ENCODE peak calls at places on chromosomes 5 and 9, in nine cellular contexts. F is CD8-positive, alpha-beta memory T cell; I is neural progenitor cell; C is coronary artery; N is heart right ventricle; T is upper lobe of right lung; L is transverse colon; K is tibial artery; E is thoracic aorta. A is an unnamed sample.

GRCh38 chr9:122029898-122030297 is 63.2 kb downstream of the TTLL11 start:
- DNase-seq in N (no peak), E (no peak), T (no peak), K (no peak), C (no peak), F (no peak), I (no peak), L (no peak), A (no peak)

GRCh38 chr9:109507421-109507838 is 9.3 kb upstream of the PTPN3 start:
- DNase-seq in C (no peak), L (peak; percentile 16), T (no peak), K (peak; percentile 73), E (no peak), I (no peak), F (no peak), N (no peak), A (no peak)

GRCh38 chr5:88824892-88825781 is 57.8 kb downstream of the MEF2C start:
- DNase-seq in E (no peak), F (no peak), T (no peak), L (no peak), I (no peak), C (no peak), N (no peak), K (no peak), A (no peak)

GRCh38 chr9:137085918-137086530 is 761 bp upstream of the MAN1B1 start:
- DNase-seq in N (peak; percentile 66), C (no peak), I (peak; percentile 53), E (no peak), T (no peak), K (peak; percentile 81), L (peak; percentile 54), F (no peak), A (peak; percentile 74)

GRCh38 chr9:137423810-137424291 is 658 bp downstream of the NOXA1 start:
- DNase-seq in F (no peak), L (peak; percentile 81), I (no peak), T (peak; percentile 79), C (no peak), E (no peak), K (no peak), N (no peak), A (no peak)

GRCh38 chr9:110058304-110058953 is 149.5 kb downstream of the C9orf152 start:
- DNase-seq in C (no peak), I (peak; percentile 81), K (no peak), L (peak; percentile 66), N (peak; percentile 29), T (no peak), F (no peak), E (no peak), A (peak; percentile 90)

GRCh38 chr5:116576043-116576713 is 1.6 kb upstream of the SEMA6A start:
- DNase-seq in L (peak; percentile 71), T (peak; percentile 69), N (peak; percentile 66), E (no peak), F (no peak), I (peak; percentile 94), C (no peak), K (peak; percentile 72), A (peak; percentile 96)

GRCh38 chr9:114281421-114282103 is 41.3 kb upstream of the ORM1 start:
- DNase-seq in K (peak; percentile 57), T (peak; percentile 57), F (no peak), L (no peak), I (no peak), E (no peak), C (peak; percentile 61), N (peak; percentile 67), A (peak; percentile 36)

GRCh38 chr5:67315082-67315801 is 118.6 kb upstream of the CD180 start:
- DNase-seq in C (no peak), E (peak; percentile 17), L (no peak), F (no peak), N (no peak), T (no peak), I (peak; percentile 59), K (no peak), A (peak; percentile 52)

GRCh38 chr9:88776717-88777497 is 214.4 kb upstream of the S1PR3 start:
- DNase-seq in L (no peak), T (no peak), N (no peak), F (no peak), C (no peak), E (no peak), K (no peak), I (no peak), A (no peak)

GRCh38 chr9:23683021-23683431 is 143.0 kb downstream of the ELAVL2 start:
- DNase-seq in T (no peak), E (no peak), C (no peak), F (no peak), K (no peak), I (no peak), N (no peak), L (no peak), A (no peak)

GRCh38 chr9:111298831-111299603 is 31.0 kb downstream of the OR2K2 start:
- DNase-seq in T (no peak), E (no peak), K (peak; percentile 85), I (peak; percentile 41), F (no peak), C (no peak), N (peak; percentile 39), L (peak; percentile 11), A (no peak)

GRCh38 chr5:110951373-110951791 is 120.1 kb upstream of the TSLP start:
- DNase-seq in E (no peak), T (no peak), C (no peak), N (no peak), F (no peak), L (no peak), I (no peak), K (no peak), A (no peak)

GRCh38 chr5:142323480-142324376 is 1.1 kb downstream of the SPRY4 start:
- DNase-seq in N (peak; percentile 37), T (peak; percentile 69), F (no peak), E (no peak), I (peak; percentile 61), L (peak; percentile 77), C (peak; percentile 82), K (peak; percentile 83), A (peak; percentile 49)

GRCh38 chr5:55230086-55230629 is 3.0 kb upstream of the MCIDAS start:
- DNase-seq in T (no peak), L (no peak), C (no peak), K (no peak), F (no peak), E (no peak), I (no peak), N (no peak), A (no peak)

GRCh38 chr9:18689881-18690280 is 215.9 kb downstream of the ADAMTSL1 start:
- DNase-seq in I (no peak), N (no peak), K (no peak), F (no peak), C (no peak), E (no peak), T (no peak), L (no peak), A (no peak)

GRCh38 chr9:76680716-76681431 is 83.4 kb upstream of the PCA3 start:
- DNase-seq in N (no peak), E (no peak), F (no peak), L (no peak), I (no peak), C (no peak), K (no peak), T (no peak), A (no peak)
- H3K27ac ChIP-seq in N (no peak overlapping the region), E (no peak overlapping the region), F (no peak overlapping the region), L (no peak overlapping the region), I (no peak overlapping the region), C (no peak overlapping the region), K (no peak overlapping the region), T (no peak overlapping the region), A (no peak overlapping the region)

GRCh38 chr9:134067904-134068741 is at the start of gene BRD3:
- DNase-seq in L (peak; percentile 88), F (peak; percentile 84), E (no peak), T (peak; percentile 93), I (peak; percentile 99), C (peak; percentile 82), N (peak; percentile 86), K (peak; percentile 91), A (peak; percentile 92)

GRCh38 chr9:134064711-134065110 is 3.1 kb downstream of the BRD3 start:
- DNase-seq in T (peak; percentile 60), N (no peak), F (no peak), E (no peak), K (peak; percentile 58), C (no peak), L (no peak), I (peak; percentile 2), A (peak; percentile 44)

GRCh38 chr9:134066923-134067851 is 639 bp downstream of the BRD3 start:
- DNase-seq in L (peak; percentile 37), C (peak; percentile 75), T (peak; percentile 70), F (peak; percentile 55), E (no peak), I (peak; percentile 85), N (no peak), K (peak; percentile 66), A (peak; percentile 68)

GRCh38 chr9:134065720-134066419 is 2.0 kb downstream of the BRD3 start:
- DNase-seq in T (peak; percentile 75), L (peak; percentile 60), I (peak; percentile 1), N (no peak), C (no peak), K (peak; percentile 65), F (peak; percentile 61), E (no peak), A (peak; percentile 62)

DNA sequence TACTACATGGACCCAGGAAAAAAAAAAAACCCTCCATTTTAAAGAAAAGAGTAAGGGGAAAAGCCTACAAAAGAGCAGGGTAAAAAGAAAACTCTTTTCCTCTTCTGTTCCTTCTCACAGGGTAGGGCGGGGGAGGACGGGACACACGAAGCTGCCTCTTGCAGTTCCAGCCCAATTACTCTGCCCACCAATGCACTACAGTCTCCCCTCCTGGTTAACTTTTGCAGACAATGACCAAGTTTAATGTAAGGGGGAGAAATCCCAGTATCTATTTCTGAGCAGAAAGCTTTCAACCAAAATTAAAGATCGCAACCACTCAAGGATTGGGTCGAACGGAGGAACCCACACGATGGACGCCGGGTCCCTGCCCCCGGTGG is 1.3 kb downstream of the BRD3 start:
- DNase-seq in L (no peak), N (no peak), F (no peak), C (no peak), T (peak; percentile 50), I (peak; percentile 33), K (peak; percentile 47), E (no peak), A (no peak)
- H3K4me3 ChIP-seq in L (peak overlapping the region; percentile 93), N (peak overlapping the region; percentile 88), F (peak overlapping the region; percentile 80), C (peak overlapping the region; percentile 92), T (peak overlapping the region; percentile 60), I (peak overlapping the region; percentile 100), K (peak overlapping the region; percentile 88), E (peak overlapping the region; percentile 85), A (peak overlapping the region; percentile 91)

GRCh38 chr9:120635011-120635410 is 55.0 kb upstream of the CDK5RAP2 start:
- DNase-seq in L (no peak), T (no peak), C (no peak), E (no peak), N (no peak), I (no peak), K (no peak), F (no peak), A (no peak)
- H3K27ac ChIP-seq in L (no peak overlapping the region), T (no peak overlapping the region), C (no peak overlapping the region), E (no peak overlapping the region), N (no peak overlapping the region), I (no peak overlapping the region), K (no peak overlapping the region), F (no peak overlapping the region), A (no peak overlapping the region)

DNA sequence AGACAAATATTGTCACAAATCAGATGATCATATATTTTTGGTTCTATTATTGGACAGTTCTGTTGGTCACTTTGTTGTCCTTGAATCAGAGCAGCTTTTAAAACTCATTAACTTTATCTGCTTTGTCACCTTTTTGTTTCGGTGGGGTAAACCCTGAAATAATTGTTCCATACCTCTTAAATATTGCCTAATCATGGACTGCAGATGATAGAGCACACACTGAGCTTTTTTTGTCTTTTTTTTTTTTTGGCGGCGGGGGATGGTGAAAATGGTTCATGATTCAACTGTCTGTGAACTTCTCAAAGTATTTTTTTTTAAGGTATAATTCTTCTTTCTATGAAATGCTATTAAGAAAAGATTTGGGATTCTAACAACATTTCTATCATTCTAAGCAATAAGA is 1.8 kb downstream of the NUDT12 start:
- DNase-seq in E (no peak), L (no peak), T (no peak), F (no peak), I (no peak), N (no peak), C (no peak), K (no peak), A (no peak)
- H3K4me3 ChIP-seq in E (no peak overlapping the region), L (no peak overlapping the region), T (no peak overlapping the region), F (no peak overlapping the region), I (no peak overlapping the region), N (no peak overlapping the region), C (no peak overlapping the region), K (no peak overlapping the region), A (no peak overlapping the region)

A was measured in endodermal cell.